ENCODE peak calls at places on chromosomes 13 and 19, in six cellular contexts. I is NCI-H1436 treated with DMSO at 0.1 percent for 48 hours; C is T-cell; W is omental fat pad; L is stimulated activated CD4-positive, alpha-beta T cell treated with anti-CD3 and anti-CD28 coated beads, Interleukin-2, amount 100 ng/mL, for 24 hours; J is stimulated activated CD8-positive, alpha-beta memory T cell treated with anti-CD3 and anti-CD28 coated beads, Interleukin-7, amount 100 ng/mL, for 1 hour. A is an unnamed sample.

GRCh38 chr19:11949201-11949600 is 15.6 kb upstream of the ZNF763 start:
- DNase-seq in I (no peak), C (no peak), W (no peak), L (no peak), J (no peak), A (no peak)

GRCh38 chr13:30697177-30697953 is 38.0 kb upstream of the ALOX5AP start:
- DNase-seq in I (no peak), C (no peak), W (no peak), L (no peak), J (no peak), A (no peak)

GRCh38 chr13:20924758-20925394 is 22.3 kb upstream of the XPO4 start:
- DNase-seq in I (no peak), C (peak), W (peak), L (peak), J (peak), A (peak)

GRCh38 chr19:5926641-5927438 is 12.8 kb downstream of the CAPS start:
- DNase-seq in I (no peak), C (no peak), W (no peak), L (no peak), J (no peak), A (no peak)

GRCh38 chr13:104869501-104869900 is 1666.0 kb downstream of the EFNB2 start:
- DNase-seq in I (no peak), C (no peak), W (no peak), L (no peak), J (no peak), A (no peak)

GRCh38 chr13:112056284-112056727 is 10.6 kb upstream of the SOX1 start:
- DNase-seq in I (no peak), C (no peak), W (no peak), L (no peak), J (no peak), A (no peak)

GRCh38 chr19:35194022-35194984 is 34.2 kb downstream of the FAM187B start:
- DNase-seq in I (no peak), C (no peak), W (no peak), L (no peak), J (no peak), A (no peak)

GRCh38 chr13:42968906-42969305 is 23.1 kb downstream of the EPSTI1 start:
- DNase-seq in I (no peak), C (no peak), W (no peak), L (no peak), J (no peak), A (no peak)

GRCh38 chr13:41691276-41691675 is 233.9 kb downstream of the RGCC start:
- DNase-seq in I (no peak), C (no peak), W (no peak), L (no peak), J (no peak), A (no peak)

GRCh38 chr19:4379383-4380253 is 20.7 kb downstream of the SH3GL1 start:
- DNase-seq in I (no peak), C (no peak), W (peak), L (peak), J (no peak), A (no peak)

GRCh38 chr13:98223741-98224140 is 46.7 kb upstream of the RNF113B start:
- DNase-seq in I (no peak), C (no peak), W (no peak), L (no peak), J (no peak), A (no peak)

GRCh38 chr19:17420267-17420924 is 549 bp downstream of the MVB12A start:
- DNase-seq in I (no peak), C (no peak), W (no peak), L (peak), J (no peak), A (no peak)

GRCh38 chr19:6100284-6100915 is 9.9 kb downstream of the RFX2 start:
- DNase-seq in I (no peak), C (no peak), W (no peak), L (peak), J (no peak), A (peak)

GRCh38 chr19:46840157-46840942 is 10.3 kb downstream of the AP2S1 start:
- DNase-seq in I (no peak), C (peak), W (no peak), L (peak), J (no peak), A (peak)

GRCh38 chr13:42486711-42487198 is 87.2 kb upstream of the TNFSF11 start:
- DNase-seq in I (no peak), C (no peak), W (no peak), L (no peak), J (no peak), A (no peak)

GRCh38 chr13:94968040-94968756 is 255.9 kb upstream of the SOX21 start:
- DNase-seq in I (no peak), C (no peak), W (no peak), L (peak), J (no peak), A (no peak)

A was measured in effector memory CD4-positive, alpha-beta T cell.